ENCODE peak calls at places on chromosome 4, in nine cellular contexts. P is ovary; L is WTC11; R is DMS79; Y is H9; V is non-pigmented ciliary epithelial cell; O is activated CD8-positive, alpha-beta T cell treated with anti-CD3 and anti-CD28 coated beads for 36 hours; S is activated gamma-delta T cell treated with anti-CD3 and anti-CD28 coated beads, Interleukin-2, amount 50 U/mL, for 16 hours; G is brain microvascular endothelial cell. X is an unnamed sample.

GRCh38 chr4:8156617-8157016 is 2.0 kb downstream of the ABLIM2 start:
- DNase-seq in V (no peak), Y (no peak), P (no peak), O (no peak), G (no peak), R (no peak), S (no peak), L (no peak), X (no peak)

GRCh38 chr4:101238706-101239105 is 108.6 kb downstream of the PPP3CA start:
- DNase-seq in R (no peak), S (no peak), P (no peak), O (no peak), V (no peak), L (no peak), G (no peak), Y (no peak), X (no peak)

GRCh38 chr4:67871867-67872266 is 11.9 kb downstream of the TMPRSS11D start:
- DNase-seq in V (peak; percentile 28), P (no peak), R (no peak), O (no peak), G (peak; percentile 39), S (no peak), L (no peak), Y (no peak), X (peak; percentile 7)

GRCh38 chr4:31343058-31343457 is 622.9 kb downstream of the PCDH7 start:
- DNase-seq in V (no peak), S (no peak), L (no peak), P (no peak), R (no peak), G (no peak), Y (no peak), O (no peak), X (no peak)

GRCh38 chr4:68076194-68076593 is 53.5 kb downstream of the TMPRSS11F start:
- DNase-seq in Y (no peak), R (no peak), S (no peak), G (no peak), L (no peak), O (no peak), P (no peak), V (no peak), X (no peak)

GRCh38 chr4:179307297-179308136 is 1865.3 kb upstream of the AGA start:
- DNase-seq in S (no peak), R (no peak), G (peak; percentile 40), O (peak; percentile 39), P (no peak), V (no peak), L (peak; percentile 52), Y (peak; percentile 65), X (no peak)

GRCh38 chr4:76194325-76194724 is 19.3 kb downstream of the SCARB2 start:
- DNase-seq in O (no peak), L (no peak), S (no peak), R (no peak), P (no peak), Y (no peak), V (peak; percentile 93), G (peak; percentile 94), X (no peak)

GRCh38 chr4:130422255-130422654 is 1326.3 kb downstream of the C4orf33 start:
- DNase-seq in O (no peak), R (no peak), S (no peak), Y (no peak), L (no peak), P (no peak), G (no peak), V (no peak), X (no peak)

GRCh38 chr4:77349796-77350195 is 192.8 kb downstream of the CCNG2 start:
- DNase-seq in S (no peak), G (no peak), O (no peak), L (no peak), Y (no peak), P (no peak), V (no peak), R (no peak), X (no peak)

GRCh38 chr4:189374176-189374575 is 566.5 kb upstream of the FRG1 start:
- DNase-seq in L (no peak), R (no peak), G (no peak), O (no peak), Y (no peak), V (no peak), P (no peak), S (no peak), X (no peak)

GRCh38 chr4:94877973-94878372 is 120.2 kb downstream of the BMPR1B start:
- DNase-seq in O (no peak), G (no peak), P (no peak), L (no peak), V (no peak), S (no peak), Y (no peak), R (no peak), X (no peak)

GRCh38 chr4:147822128-147822527 is 90.2 kb downstream of the ARHGAP10 start:
- DNase-seq in O (no peak), L (no peak), G (no peak), P (peak; percentile 85), R (no peak), S (no peak), V (no peak), Y (no peak), X (no peak)

GRCh38 chr4:5708171-5708828 is at the start of gene EVC2:
- DNase-seq in Y (peak; percentile 65), S (peak; percentile 5), V (no peak), P (peak; percentile 87), G (peak; percentile 31), O (peak; percentile 52), R (no peak), L (peak; percentile 73), X (no peak)

GRCh38 chr4:19047481-19047880 is 1025.9 kb upstream of the LCORL start:
- DNase-seq in P (no peak), L (no peak), Y (no peak), G (no peak), R (no peak), S (no peak), V (no peak), O (no peak), X (no peak)

X was measured in kidney epithelial cell.